ENCODE peak calls at places on chromosomes 5 and 9, in four cellular contexts. One of them, this sample, is unnamed.

GRCh38 chr9:112037281-112038016 is 137.6 kb downstream of the SUSD1 start:
- DNase-seq in central memory CD4-positive, alpha-beta T cell: peak
- DNase-seq in GM04504: peak
- DNase-seq in activated T-cell treated with anti-CD3 and anti-CD28 coated beads, Interleukin-2, amount 50 U/mL, for 72 hours: peak
- DNase-seq in this sample: peak

GRCh38 chr5:83718936-83719495 is 1.6 kb downstream of the HAPLN1 start:
- DNase-seq in central memory CD4-positive, alpha-beta T cell: no peak
- DNase-seq in GM04504: no peak
- DNase-seq in activated T-cell treated with anti-CD3 and anti-CD28 coated beads, Interleukin-2, amount 50 U/mL, for 72 hours: no peak
- DNase-seq in this sample: no peak

GRCh38 chr9:92636627-92637026 is 33.3 kb downstream of the IPPK start:
- DNase-seq in central memory CD4-positive, alpha-beta T cell: no peak
- DNase-seq in GM04504: no peak
- DNase-seq in activated T-cell treated with anti-CD3 and anti-CD28 coated beads, Interleukin-2, amount 50 U/mL, for 72 hours: no peak
- DNase-seq in this sample: no peak

GRCh38 chr5:10699987-10700386 is 61.0 kb downstream of the DAP start:
- DNase-seq in central memory CD4-positive, alpha-beta T cell: no peak
- DNase-seq in GM04504: no peak
- DNase-seq in activated T-cell treated with anti-CD3 and anti-CD28 coated beads, Interleukin-2, amount 50 U/mL, for 72 hours: no peak
- DNase-seq in this sample: no peak

GRCh38 chr5:125065114-125065513 is 318.7 kb upstream of the ZNF608 start:
- DNase-seq in central memory CD4-positive, alpha-beta T cell: no peak
- DNase-seq in GM04504: no peak
- DNase-seq in activated T-cell treated with anti-CD3 and anti-CD28 coated beads, Interleukin-2, amount 50 U/mL, for 72 hours: no peak
- DNase-seq in this sample: no peak

GRCh38 chr5:139975942-139976341 is 67.2 kb downstream of the NRG2 start:
- DNase-seq in central memory CD4-positive, alpha-beta T cell: no peak
- DNase-seq in GM04504: no peak
- DNase-seq in activated T-cell treated with anti-CD3 and anti-CD28 coated beads, Interleukin-2, amount 50 U/mL, for 72 hours: no peak
- DNase-seq in this sample: no peak

GRCh38 chr5:179171251-179171815 is 111.2 kb downstream of the ZNF354C start:
- DNase-seq in central memory CD4-positive, alpha-beta T cell: no peak
- DNase-seq in GM04504: no peak
- DNase-seq in activated T-cell treated with anti-CD3 and anti-CD28 coated beads, Interleukin-2, amount 50 U/mL, for 72 hours: no peak
- DNase-seq in this sample: no peak

GRCh38 chr5:1342268-1342667 is 2.6 kb downstream of the CLPTM1L start:
- DNase-seq in central memory CD4-positive, alpha-beta T cell: no peak
- DNase-seq in GM04504: no peak
- DNase-seq in activated T-cell treated with anti-CD3 and anti-CD28 coated beads, Interleukin-2, amount 50 U/mL, for 72 hours: no peak
- DNase-seq in this sample: no peak

GRCh38 chr5:172561151-172561550 is 79.9 kb upstream of the NEURL1B start:
- DNase-seq in central memory CD4-positive, alpha-beta T cell: no peak
- DNase-seq in GM04504: no peak
- DNase-seq in activated T-cell treated with anti-CD3 and anti-CD28 coated beads, Interleukin-2, amount 50 U/mL, for 72 hours: no peak
- DNase-seq in this sample: no peak

GRCh38 chr5:53037141-53037859 is 48.1 kb downstream of the ITGA2 start:
- DNase-seq in central memory CD4-positive, alpha-beta T cell: no peak
- DNase-seq in GM04504: peak
- DNase-seq in activated T-cell treated with anti-CD3 and anti-CD28 coated beads, Interleukin-2, amount 50 U/mL, for 72 hours: no peak
- DNase-seq in this sample: no peak

GRCh38 chr5:157665467-157666085 is 5.8 kb upstream of the C5orf52 start:
- DNase-seq in central memory CD4-positive, alpha-beta T cell: no peak
- DNase-seq in GM04504: peak
- DNase-seq in activated T-cell treated with anti-CD3 and anti-CD28 coated beads, Interleukin-2, amount 50 U/mL, for 72 hours: no peak
- DNase-seq in this sample: no peak

GRCh38 chr5:98556707-98557106 is 216.8 kb upstream of the RGMB start:
- DNase-seq in central memory CD4-positive, alpha-beta T cell: no peak
- DNase-seq in GM04504: no peak
- DNase-seq in activated T-cell treated with anti-CD3 and anti-CD28 coated beads, Interleukin-2, amount 50 U/mL, for 72 hours: no peak
- DNase-seq in this sample: no peak

GRCh38 chr9:98943682-98944129 is at the start of gene COL15A1:
- DNase-seq in central memory CD4-positive, alpha-beta T cell: no peak
- DNase-seq in GM04504: no peak
- DNase-seq in activated T-cell treated with anti-CD3 and anti-CD28 coated beads, Interleukin-2, amount 50 U/mL, for 72 hours: no peak
- DNase-seq in this sample: no peak

GRCh38 chr9:89590415-89590814 is 14.4 kb upstream of the GADD45G start:
- DNase-seq in central memory CD4-positive, alpha-beta T cell: no peak
- DNase-seq in GM04504: no peak
- DNase-seq in activated T-cell treated with anti-CD3 and anti-CD28 coated beads, Interleukin-2, amount 50 U/mL, for 72 hours: no peak
- DNase-seq in this sample: no peak

GRCh38 chr5:402615-403359 is 40.2 kb upstream of the EXOC3 start:
- DNase-seq in central memory CD4-positive, alpha-beta T cell: no peak
- DNase-seq in GM04504: no peak
- DNase-seq in activated T-cell treated with anti-CD3 and anti-CD28 coated beads, Interleukin-2, amount 50 U/mL, for 72 hours: peak
- DNase-seq in this sample: no peak

GRCh38 chr9:124261787-124262595 is 4.2 kb downstream of the NEK6 start:
- DNase-seq in central memory CD4-positive, alpha-beta T cell: no peak
- DNase-seq in GM04504: no peak
- DNase-seq in activated T-cell treated with anti-CD3 and anti-CD28 coated beads, Interleukin-2, amount 50 U/mL, for 72 hours: no peak
- DNase-seq in this sample: no peak

This sample was measured in stimulated activated naive CD8-positive, alpha-beta T cell treated with anti-CD3 and anti-CD28 coated beads, Interleukin-15, amount 100 ng/mL, for 72 hours.